ENCODE peak calls at places on chromosomes 2 and 18, in six cellular contexts. B, J, X, Z, G and T are unnamed samples. For H3K27me3, the result is how much of the 10 kb centered on the place peaks cover.

GRCh38 chr2:908568-908967 is 42.1 kb upstream of the SNTG2 start:
- DNase-seq in B (no peak), J (no peak), X (no peak), Z (no peak), G (no peak), T (no peak)

GRCh38 chr2:215773728-215774127 is 239.6 kb downstream of the MREG start:
- DNase-seq in B (no peak), J (no peak), X (peak), Z (no peak), G (peak), T (peak)

GRCh38 chr2:6526093-6526824 is 339.4 kb downstream of the CMPK2 start:
- DNase-seq in B (no peak), J (no peak), X (no peak), Z (peak), G (no peak), T (no peak)

GRCh38 chr2:160405077-160405865 is 88.3 kb downstream of the RBMS1 start:
- DNase-seq in B (no peak), J (no peak), X (peak), Z (no peak), G (no peak), T (no peak)

GRCh38 chr2:215830313-215830712 is 183.0 kb downstream of the MREG start:
- DNase-seq in B (peak), J (peak), X (peak), Z (no peak), G (peak), T (peak)

GRCh38 chr2:96449174-96449573 is 56.0 kb downstream of the NEURL3 start:
- DNase-seq in B (no peak), J (no peak), X (no peak), Z (no peak), G (no peak), T (no peak)

GRCh38 chr2:23009545-23010149 is 375.3 kb upstream of the KLHL29 start:
- DNase-seq in B (peak), J (no peak), X (peak), Z (no peak), G (no peak), T (no peak)

GRCh38 chr2:200483729-200484198 is 26.1 kb downstream of the KCTD18 start:
- DNase-seq in B (no peak), J (no peak), X (peak), Z (peak), G (peak), T (no peak)

GRCh38 chr2:141058552-141058951 is 1072.3 kb downstream of the LRP1B start:
- DNase-seq in B (no peak), J (no peak), X (no peak), Z (no peak), G (no peak), T (no peak)

GRCh38 chr2:216714412-216714775 is 19.0 kb upstream of the IGFBP5 start:
- DNase-seq in B (no peak), J (no peak), X (no peak), Z (no peak), G (peak), T (no peak)

GRCh38 chr2:6865346-6866238 is at the start of gene CMPK2:
- DNase-seq in B (peak), J (peak), X (peak), Z (peak), G (peak), T (no peak)

GRCh38 chr2:149645391-149645790 is 57.8 kb upstream of the MMADHC start:
- DNase-seq in B (no peak), J (no peak), X (peak), Z (no peak), G (no peak), T (no peak)

GRCh38 chr2:130328710-130329109 is 14.0 kb upstream of the IMP4 start:
- DNase-seq in B (no peak), J (no peak), X (no peak), Z (no peak), G (peak), T (no peak)

GRCh38 chr2:23782126-23782525 is 144.8 kb downstream of the ATAD2B start:
- DNase-seq in B (no peak), J (no peak), X (no peak), Z (no peak), G (no peak), T (no peak)

GRCh38 chr2:85704800-85705679 is 10.9 kb downstream of the GNLY start:
- DNase-seq in B (no peak), J (no peak), X (no peak), Z (peak), G (no peak), T (no peak)

GRCh38 chr18:11994708-11995444 is 13.6 kb downstream of the IMPA2 start:
- DNase-seq in B (no peak), J (no peak), X (peak), Z (no peak), G (no peak), T (no peak)

GRCh38 chr2:28643324-28643723 is 108.3 kb upstream of the PPP1CB start:
- DNase-seq in B (no peak), J (no peak), X (no peak), Z (no peak), G (peak), T (no peak)

GRCh38 chr2:197167608-197168287 is 142.8 kb downstream of the ANKRD44 start:
- DNase-seq in B (no peak), J (no peak), X (no peak), Z (no peak), G (no peak), T (no peak)

GRCh38 chr2:14423145-14423906 is 209.2 kb upstream of the LRATD1 start:
- DNase-seq in B (no peak), J (no peak), X (no peak), Z (no peak), G (no peak), T (no peak)

GRCh38 chr2:72003796-72004195 is 143.9 kb downstream of the CYP26B1 start:
- DNase-seq in B (no peak), J (no peak), X (no peak), Z (no peak), G (no peak), T (no peak)

GRCh38 chr18:57833441-57834101 is 30.5 kb upstream of the ATP8B1 start:
- DNase-seq in B (no peak), J (no peak), X (peak), Z (no peak), G (no peak), T (no peak)

GRCh38 chr2:118969734-118970395 is 27.9 kb downstream of the MARCO start:
- DNase-seq in B (no peak), J (no peak), X (no peak), Z (no peak), G (no peak), T (no peak)

GRCh38 chr2:1869987-1870386 is 125.7 kb upstream of the PXDN start:
- DNase-seq in B (no peak), J (no peak), X (no peak), Z (no peak), G (peak), T (no peak)

GRCh38 chr2:98463988-98464771 is 19.5 kb downstream of the INPP4A start:
- DNase-seq in B (no peak), J (no peak), X (no peak), Z (no peak), G (no peak), T (no peak)

GRCh38 chr2:174593574-174594203 is 3.9 kb downstream of the WIPF1 start:
- DNase-seq in B (peak), J (no peak), X (peak), Z (peak), G (peak), T (no peak)
- H3K4me3 ChIP-seq in B (peak), J (peak), X (peak), Z (peak), G (no peak), T (peak)

DNA sequence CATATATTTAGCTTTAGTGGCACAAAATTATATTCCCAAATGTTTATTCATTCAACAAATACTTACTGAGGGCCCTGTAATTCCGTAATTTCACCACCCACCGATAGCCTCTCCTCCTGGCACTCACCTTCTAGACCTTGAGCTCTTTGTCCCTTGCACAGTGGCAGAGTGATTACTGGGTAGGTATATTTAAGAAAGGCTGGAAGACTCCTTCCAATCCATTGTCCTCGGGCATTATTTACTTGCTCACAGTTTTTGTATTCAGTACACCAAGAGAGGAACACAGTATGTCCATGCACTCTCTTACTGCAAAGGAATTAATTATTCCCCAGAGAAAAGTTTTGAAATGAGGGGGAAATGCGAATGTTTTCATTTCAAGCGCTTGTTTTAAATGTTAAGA is 1.1 kb upstream of the CDCA7 start:
- DNase-seq in B (no peak), J (no peak), X (no peak), Z (peak), G (no peak), T (no peak)
- H3K27me3 ChIP-seq in B (half or more), J (half or more), X (under half), Z (under half), G (under half), T (under half)

GRCh38 chr2:26054598-26055348 is 20.9 kb downstream of the RAB10 start:
- DNase-seq in B (no peak), J (no peak), X (peak), Z (no peak), G (no peak), T (no peak)
- H3K4me3 ChIP-seq in B (no peak), J (no peak), X (no peak), Z (no peak), G (no peak), T (no peak)

DNA sequence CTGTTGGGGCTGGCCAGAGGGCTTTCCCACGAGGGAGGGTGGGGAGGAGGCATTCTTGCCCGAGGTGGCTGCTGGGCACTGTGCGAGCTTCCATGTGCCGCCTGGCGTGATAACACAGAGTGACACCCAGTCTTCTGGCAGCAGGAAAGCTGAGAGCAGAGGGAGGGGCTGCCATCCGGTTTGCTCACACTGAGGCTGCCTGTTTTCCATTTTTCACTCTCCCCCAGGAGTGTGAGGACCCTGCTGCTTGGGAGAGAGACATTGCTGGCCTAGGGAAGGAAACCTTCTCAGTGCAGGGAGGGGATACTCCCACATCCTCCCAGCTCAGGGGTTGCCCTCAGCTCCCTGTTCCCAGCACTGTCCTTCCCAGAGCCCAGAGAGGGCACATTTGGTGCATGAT is 73.1 kb downstream of the INHBB start:
- DNase-seq in B (peak), J (peak), X (no peak), Z (no peak), G (no peak), T (no peak)
- H3K27me3 ChIP-seq in B (under half), J (under half), X (half or more), Z (under half), G (under half), T (under half)

DNA sequence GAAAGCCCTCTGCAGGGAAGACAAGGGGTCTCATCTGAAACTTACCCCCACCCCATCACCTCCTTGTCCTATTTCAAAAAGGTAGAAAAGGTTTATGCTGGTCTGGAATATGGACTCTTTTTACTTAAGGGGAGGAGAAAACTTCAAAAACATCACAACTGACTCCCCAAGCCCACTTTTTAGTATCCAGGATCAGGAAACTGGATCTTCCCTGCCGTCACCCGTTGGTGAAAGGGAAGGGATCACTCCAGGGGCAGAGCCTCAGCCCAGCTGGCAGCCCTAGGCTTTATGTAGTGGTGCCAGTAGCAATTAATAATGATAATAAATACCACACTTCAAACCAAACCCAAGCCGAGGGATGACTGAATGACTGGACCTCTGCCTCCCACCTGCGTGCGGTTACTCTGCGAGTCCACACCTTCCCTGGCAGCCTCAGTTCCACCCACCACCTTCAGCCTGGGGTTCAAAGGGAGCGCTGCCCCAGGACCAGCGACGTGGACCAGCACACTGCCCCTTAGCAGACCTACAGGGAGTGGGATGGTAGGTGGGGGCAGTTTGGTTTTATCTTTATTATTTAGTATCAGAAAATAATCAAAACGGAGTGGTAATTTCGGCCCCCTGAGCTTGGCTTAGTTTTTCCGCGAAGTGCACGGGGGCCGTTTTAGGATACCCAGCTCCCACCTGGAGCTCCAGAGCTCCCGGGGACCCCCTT is 4.9 kb upstream of the GATA6 start:
- DNase-seq in B (no peak), J (no peak), X (no peak), Z (no peak), G (no peak), T (no peak)
- H3K4me3 ChIP-seq in B (peak), J (peak), X (no peak), Z (no peak), G (no peak), T (peak)